ENCODE peak calls at places on chromosome 20, in nine cellular contexts. I is AG04450, V is sigmoid colon, G is AG09309, R is A673, L is Peyer's patch, H is adrenal gland, N is body of pancreas, Y is GM12864. C is an unnamed sample.

GRCh38 chr20:58636983-58637421 is 14.1 kb upstream of the STX16 start:
- DNase-seq in I (no peak), V (peak; percentile 56), G (no peak), R (no peak), L (no peak), H (no peak), N (no peak), Y (no peak), C (no peak)

GRCh38 chr20:25699914-25700313 is 3.3 kb upstream of the ZNF337 start:
- DNase-seq in I (no peak), V (no peak), G (no peak), R (no peak), L (no peak), H (no peak), N (no peak), Y (no peak), C (no peak)

GRCh38 chr20:53597085-53597482 is 3.4 kb upstream of the ZNF217 start:
- DNase-seq in I (no peak), V (no peak), G (no peak), R (peak; percentile 14), L (no peak), H (no peak), N (peak; percentile 44), Y (no peak), C (peak; percentile 36)

GRCh38 chr20:11937230-11937629 is 19.5 kb downstream of the BTBD3 start:
- DNase-seq in I (no peak), V (no peak), G (no peak), R (no peak), L (no peak), H (no peak), N (no peak), Y (no peak), C (no peak)

GRCh38 chr20:19940945-19941590 is 76.1 kb upstream of the NAA20 start:
- DNase-seq in I (no peak), V (no peak), G (no peak), R (no peak), L (no peak), H (peak; percentile 27), N (no peak), Y (no peak), C (peak; percentile 29)

GRCh38 chr20:35293303-35294292 is 1.4 kb upstream of the FAM83C start:
- DNase-seq in I (no peak), V (no peak), G (no peak), R (no peak), L (no peak), H (no peak), N (no peak), Y (no peak), C (no peak)

GRCh38 chr20:663315-664090 is 10.5 kb upstream of the SRXN1 start:
- DNase-seq in I (no peak), V (no peak), G (no peak), R (no peak), L (no peak), H (no peak), N (no peak), Y (no peak), C (no peak)

GRCh38 chr20:53805895-53806384 is 212.3 kb upstream of the ZNF217 start:
- DNase-seq in I (no peak), V (no peak), G (no peak), R (peak; percentile 19), L (no peak), H (no peak), N (no peak), Y (no peak), C (peak; percentile 45)

GRCh38 chr20:38115205-38115604 is 49.9 kb downstream of the TGM2 start:
- DNase-seq in I (no peak), V (no peak), G (no peak), R (no peak), L (peak; percentile 16), H (no peak), N (no peak), Y (no peak), C (no peak)

GRCh38 chr20:35174458-35175216 is 2.8 kb downstream of the PROCR start:
- DNase-seq in I (no peak), V (no peak), G (no peak), R (no peak), L (no peak), H (peak; percentile 53), N (peak; percentile 62), Y (no peak), C (no peak)

GRCh38 chr20:46255440-46256104 is 52.7 kb downstream of the CDH22 start:
- DNase-seq in I (no peak), V (peak; percentile 77), G (no peak), R (peak; percentile 34), L (peak; percentile 19), H (peak; percentile 87), N (peak; percentile 87), Y (no peak), C (peak; percentile 55)

GRCh38 chr20:40757087-40757486 is 68.1 kb upstream of the MAFB start:
- DNase-seq in I (no peak), V (no peak), G (no peak), R (no peak), L (no peak), H (no peak), N (no peak), Y (no peak), C (peak; percentile 5)

GRCh38 chr20:64112691-64113443 is 5.5 kb upstream of the NPBWR2 start:
- DNase-seq in I (no peak), V (peak; percentile 50), G (no peak), R (no peak), L (peak; percentile 9), H (peak; percentile 8), N (no peak), Y (no peak), C (no peak)

GRCh38 chr20:54044156-54044555 is 26.2 kb downstream of the BCAS1 start:
- DNase-seq in I (no peak), V (no peak), G (peak; percentile 92), R (peak; percentile 16), L (no peak), H (no peak), N (peak; percentile 21), Y (no peak), C (peak; percentile 69)

GRCh38 chr20:46545077-46545826 is 5.2 kb downstream of the OCSTAMP start:
- DNase-seq in I (no peak), V (no peak), G (peak; percentile 14), R (no peak), L (no peak), H (no peak), N (peak; percentile 30), Y (no peak), C (peak; percentile 31)

GRCh38 chr20:49674383-49675352 is 39.0 kb downstream of the B4GALT5 start:
- DNase-seq in I (no peak), V (no peak), G (peak; percentile 43), R (no peak), L (no peak), H (no peak), N (peak; percentile 43), Y (no peak), C (peak; percentile 51)
- TF ChIP-seq CTCF in I (no peak), V (no peak), G (peak; percentile 18), R (no peak), L (no peak), H (no peak), N (no peak), Y (no peak), C (no peak)

DNA sequence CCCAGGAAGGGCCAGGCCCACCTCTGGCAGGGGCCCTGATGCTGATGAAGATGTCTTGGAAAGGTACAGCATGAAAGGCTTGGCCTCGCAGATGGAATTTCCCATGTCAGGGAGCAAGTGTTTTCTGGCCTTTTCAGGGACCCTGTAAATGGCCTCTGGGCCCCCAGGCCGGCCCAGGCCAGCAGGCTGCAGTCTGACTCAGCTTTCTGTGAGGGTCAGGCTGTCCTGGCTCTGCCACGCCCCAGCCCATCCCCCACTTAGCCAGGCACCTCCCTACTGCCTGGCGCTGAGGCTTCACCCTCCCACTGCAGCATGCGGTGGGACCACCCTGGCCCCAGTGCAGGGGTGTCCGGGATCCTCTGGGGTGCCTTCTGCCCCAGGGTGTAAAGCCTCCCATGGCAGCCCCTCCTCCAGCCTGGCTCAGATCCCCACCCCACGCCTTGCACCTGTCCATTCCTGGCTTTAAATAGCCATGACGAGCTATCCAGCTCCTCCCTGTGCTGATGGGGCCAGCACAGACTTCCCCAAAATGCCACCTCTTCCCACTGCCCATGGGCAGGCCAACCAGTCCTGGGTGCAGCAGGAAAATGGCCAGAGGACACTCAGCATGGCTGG is 35.6 kb upstream of the GATA5 start:
- DNase-seq in I (no peak), V (no peak), G (no peak), R (no peak), L (no peak), H (no peak), N (no peak), Y (no peak), C (no peak)
- H3K4me3 ChIP-seq in I (no peak overlapping the region), V (no peak overlapping the region), G (no peak overlapping the region), R (no peak overlapping the region), L (no peak overlapping the region), H (no peak overlapping the region), N (no peak overlapping the region), Y (no peak overlapping the region), C (no peak overlapping the region)

GRCh38 chr20:56985286-56985685 is 281.2 kb downstream of the BMP7 start:
- DNase-seq in I (no peak), V (no peak), G (no peak), R (no peak), L (no peak), H (no peak), N (no peak), Y (no peak), C (no peak)

GRCh38 chr20:56986476-56986875 is 280.0 kb downstream of the BMP7 start:
- DNase-seq in I (no peak), V (no peak), G (no peak), R (no peak), L (no peak), H (no peak), N (no peak), Y (no peak), C (no peak)

GRCh38 chr20:56988446-56988845 is 278.0 kb downstream of the BMP7 start:
- DNase-seq in I (no peak), V (no peak), G (no peak), R (no peak), L (no peak), H (no peak), N (no peak), Y (no peak), C (no peak)

GRCh38 chr20:56987992-56988391 is 278.4 kb downstream of the BMP7 start:
- DNase-seq in I (no peak), V (no peak), G (no peak), R (no peak), L (no peak), H (no peak), N (no peak), Y (no peak), C (no peak)

GRCh38 chr20:56986931-56987720 is 279.3 kb downstream of the BMP7 start:
- DNase-seq in I (no peak), V (no peak), G (no peak), R (no peak), L (no peak), H (no peak), N (no peak), Y (no peak), C (no peak)
- TF ChIP-seq CTCF in I (no peak), V (no peak), G (no peak), R (no peak), L (no peak), H (no peak), N (no peak), Y (no peak), C (no peak)

DNA sequence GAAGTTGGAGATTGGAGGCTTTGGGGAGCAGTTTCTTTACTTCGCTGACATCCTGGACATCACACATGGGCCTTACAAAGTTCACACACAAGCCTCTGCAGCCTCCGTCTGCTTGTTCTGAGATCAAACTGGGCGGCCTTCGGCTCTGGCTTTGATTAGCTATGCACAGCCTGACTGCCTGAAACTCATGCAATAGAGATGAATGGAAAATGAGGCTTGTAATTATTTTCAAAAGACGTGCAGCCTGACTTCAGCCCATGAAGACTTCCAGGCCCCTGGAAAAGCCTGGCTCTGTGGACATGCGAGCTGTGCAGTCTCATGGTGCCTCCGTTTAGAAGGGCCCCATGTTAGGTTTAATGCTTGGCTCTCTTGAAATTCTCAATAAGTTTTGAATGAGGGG is 480.5 kb upstream of the SULF2 start:
- DNase-seq in I (no peak), V (no peak), G (no peak), R (no peak), L (no peak), H (no peak), N (no peak), Y (no peak), C (no peak)
- H3K4me3 ChIP-seq in I (no peak overlapping the region), V (no peak overlapping the region), G (no peak overlapping the region), R (no peak overlapping the region), L (no peak overlapping the region), H (no peak overlapping the region), N (no peak overlapping the region), Y (no peak overlapping the region), C (no peak overlapping the region)